ENCODE peak calls at places on chromosomes 16 and 17, in six cellular contexts. One of them, this sample, is unnamed.
A peak's percentile ranks its signal among the peaks of the same experiment; 100 is the strongest.

GRCh38 chr16:66687906-66688625 is 8.5 kb downstream of the CMTM4 start:
- DNase-seq in IMR-90: no peak
- DNase-seq in H1: no peak
- DNase-seq in HepG2: peak; percentile 52
- DNase-seq in SK-N-SH: no peak
- DNase-seq in GM12878: no peak
- DNase-seq in this sample: no peak

GRCh38 chr16:3643095-3643730 is 11.3 kb upstream of the DNASE1 start:
- DNase-seq in IMR-90: no peak
- DNase-seq in H1: peak; percentile 43
- DNase-seq in HepG2: no peak
- DNase-seq in SK-N-SH: peak; percentile 39
- DNase-seq in GM12878: no peak
- DNase-seq in this sample: peak; percentile 15

GRCh38 chr16:4913774-4914525 is 23.0 kb downstream of the PPL start:
- DNase-seq in IMR-90: no peak
- DNase-seq in H1: no peak
- DNase-seq in HepG2: no peak
- DNase-seq in SK-N-SH: no peak
- DNase-seq in GM12878: no peak
- DNase-seq in this sample: no peak

GRCh38 chr16:11249233-11250061 is 6.6 kb downstream of the SOCS1 start:
- DNase-seq in IMR-90: peak; percentile 38
- DNase-seq in H1: no peak
- DNase-seq in HepG2: no peak
- DNase-seq in SK-N-SH: no peak
- DNase-seq in GM12878: no peak
- DNase-seq in this sample: no peak

GRCh38 chr17:50661795-50662391 is 27.2 kb downstream of the ABCC3 start:
- DNase-seq in IMR-90: peak; percentile 93
- DNase-seq in H1: no peak
- DNase-seq in HepG2: peak; percentile 93
- DNase-seq in SK-N-SH: peak; percentile 73
- DNase-seq in GM12878: no peak
- DNase-seq in this sample: peak; percentile 88

GRCh38 chr17:46028969-46029565 is 30.0 kb downstream of the STH start:
- DNase-seq in IMR-90: no peak
- DNase-seq in H1: no peak
- DNase-seq in HepG2: no peak
- DNase-seq in SK-N-SH: no peak
- DNase-seq in GM12878: no peak
- DNase-seq in this sample: no peak

GRCh38 chr16:46972971-46973456 is 460 bp downstream of the DNAJA2 start:
- DNase-seq in IMR-90: no peak
- DNase-seq in H1: peak; percentile 55
- DNase-seq in HepG2: peak; percentile 36
- DNase-seq in SK-N-SH: peak; percentile 72
- DNase-seq in GM12878: no peak
- DNase-seq in this sample: peak; percentile 70

GRCh38 chr16:9154576-9155410 is 63.3 kb downstream of the HAPSTR1 start:
- DNase-seq in IMR-90: peak; percentile 9
- DNase-seq in H1: no peak
- DNase-seq in HepG2: no peak
- DNase-seq in SK-N-SH: no peak
- DNase-seq in GM12878: no peak
- DNase-seq in this sample: no peak

GRCh38 chr17:69335018-69335417 is 8.1 kb upstream of the ABCA5 start:
- DNase-seq in IMR-90: peak; percentile 60
- DNase-seq in H1: no peak
- DNase-seq in HepG2: peak; percentile 46
- DNase-seq in SK-N-SH: peak; percentile 36
- DNase-seq in GM12878: no peak
- DNase-seq in this sample: peak; percentile 12

GRCh38 chr16:56643080-56643778 is 4.8 kb downstream of the MT1A start:
- DNase-seq in IMR-90: no peak
- DNase-seq in H1: peak; percentile 67
- DNase-seq in HepG2: peak; percentile 39
- DNase-seq in SK-N-SH: no peak
- DNase-seq in GM12878: no peak
- DNase-seq in this sample: peak; percentile 59

GRCh38 chr16:89657442-89658220 is at the start of the genes CHMP1A and SPATA33:
- DNase-seq in IMR-90: peak; percentile 81
- DNase-seq in H1: peak; percentile 97
- DNase-seq in HepG2: peak; percentile 78
- DNase-seq in SK-N-SH: peak; percentile 99
- DNase-seq in GM12878: peak; percentile 45
- DNase-seq in this sample: peak; percentile 93

GRCh38 chr16:5845046-5845445 is 747.5 kb upstream of the EEF2KMT start:
- DNase-seq in IMR-90: no peak
- DNase-seq in H1: no peak
- DNase-seq in HepG2: no peak
- DNase-seq in SK-N-SH: no peak
- DNase-seq in GM12878: no peak
- DNase-seq in this sample: no peak

GRCh38 chr16:52497067-52497816 is 49.7 kb downstream of the TOX3 start:
- DNase-seq in IMR-90: no peak
- DNase-seq in H1: no peak
- DNase-seq in HepG2: peak; percentile 71
- DNase-seq in SK-N-SH: peak; percentile 27
- DNase-seq in GM12878: no peak
- DNase-seq in this sample: no peak

GRCh38 chr16:83887088-83887487 is 11.8 kb upstream of the MLYCD start:
- DNase-seq in IMR-90: no peak
- DNase-seq in H1: no peak
- DNase-seq in HepG2: no peak
- DNase-seq in SK-N-SH: no peak
- DNase-seq in GM12878: no peak
- DNase-seq in this sample: peak; percentile 23

GRCh38 chr17:61874075-61874474 is 10.7 kb upstream of the BRIP1 start:
- DNase-seq in IMR-90: no peak
- DNase-seq in H1: no peak
- DNase-seq in HepG2: no peak
- DNase-seq in SK-N-SH: no peak
- DNase-seq in GM12878: no peak
- DNase-seq in this sample: no peak

GRCh38 chr16:88871730-88872416 is 5.4 kb upstream of the PABPN1L start:
- DNase-seq in IMR-90: no peak
- DNase-seq in H1: no peak
- DNase-seq in HepG2: no peak
- DNase-seq in SK-N-SH: no peak
- DNase-seq in GM12878: no peak
- DNase-seq in this sample: no peak

GRCh38 chr17:56948491-56948890 is 12.4 kb downstream of the COIL start:
- DNase-seq in IMR-90: peak; percentile 28
- DNase-seq in H1: no peak
- DNase-seq in HepG2: no peak
- DNase-seq in SK-N-SH: no peak
- DNase-seq in GM12878: no peak
- DNase-seq in this sample: no peak

GRCh38 chr16:20300312-20301097 is 26.8 kb downstream of the GP2 start:
- DNase-seq in IMR-90: peak; percentile 41
- DNase-seq in H1: peak; percentile 72
- DNase-seq in HepG2: peak; percentile 71
- DNase-seq in SK-N-SH: peak; percentile 67
- DNase-seq in GM12878: peak; percentile 46
- DNase-seq in this sample: peak; percentile 70

GRCh38 chr17:69480197-69480596 is 65.7 kb downstream of the MAP2K6 start:
- DNase-seq in IMR-90: no peak
- DNase-seq in H1: no peak
- DNase-seq in HepG2: no peak
- DNase-seq in SK-N-SH: no peak
- DNase-seq in GM12878: no peak
- DNase-seq in this sample: no peak

GRCh38 chr17:33927732-33928133 is 327.4 kb upstream of the CCL2 start:
- DNase-seq in IMR-90: peak; percentile 29
- DNase-seq in H1: no peak
- DNase-seq in HepG2: no peak
- DNase-seq in SK-N-SH: peak; percentile 39
- DNase-seq in GM12878: no peak
- DNase-seq in this sample: peak; percentile 57

GRCh38 chr17:38796451-38796850 is 2.9 kb downstream of the PIP4K2B start:
- DNase-seq in IMR-90: no peak
- DNase-seq in H1: no peak
- DNase-seq in HepG2: no peak
- DNase-seq in SK-N-SH: no peak
- DNase-seq in GM12878: no peak
- DNase-seq in this sample: no peak

GRCh38 chr17:38797091-38797490 is 2.3 kb downstream of the PIP4K2B start:
- DNase-seq in IMR-90: peak; percentile 55
- DNase-seq in H1: no peak
- DNase-seq in HepG2: no peak
- DNase-seq in SK-N-SH: no peak
- DNase-seq in GM12878: no peak
- DNase-seq in this sample: no peak

GRCh38 chr17:38798614-38799500 is 499 bp downstream of the PIP4K2B start:
- DNase-seq in IMR-90: peak; percentile 35
- DNase-seq in H1: no peak
- DNase-seq in HepG2: peak; percentile 27
- DNase-seq in SK-N-SH: peak; percentile 78
- DNase-seq in GM12878: no peak
- DNase-seq in this sample: peak; percentile 82

GRCh38 chr17:38799501-38800236 is at the start of gene PIP4K2B:
- DNase-seq in IMR-90: peak; percentile 98
- DNase-seq in H1: peak; percentile 96
- DNase-seq in HepG2: peak; percentile 98
- DNase-seq in SK-N-SH: peak; percentile 99
- DNase-seq in GM12878: peak; percentile 91
- DNase-seq in this sample: peak; percentile 98

GRCh38 chr17:38797828-38798227 is 1.5 kb downstream of the PIP4K2B start:
- DNase-seq in IMR-90: peak; percentile 18
- DNase-seq in H1: no peak
- DNase-seq in HepG2: no peak
- DNase-seq in SK-N-SH: no peak
- DNase-seq in GM12878: no peak
- DNase-seq in this sample: no peak
- H3K36me3 ChIP-seq in IMR-90: peaks cover 21% of the 10 kb centered on the region
- H3K36me3 ChIP-seq in H1: peaks cover 11% of the 10 kb centered on the region
- H3K36me3 ChIP-seq in HepG2: peaks cover 9% of the 10 kb centered on the region
- H3K36me3 ChIP-seq in SK-N-SH: peaks cover 43% of the 10 kb centered on the region
- H3K36me3 ChIP-seq in GM12878: peaks cover 7% of the 10 kb centered on the region
- H3K36me3 ChIP-seq in this sample: peaks cover 42% of the 10 kb centered on the region

DNA sequence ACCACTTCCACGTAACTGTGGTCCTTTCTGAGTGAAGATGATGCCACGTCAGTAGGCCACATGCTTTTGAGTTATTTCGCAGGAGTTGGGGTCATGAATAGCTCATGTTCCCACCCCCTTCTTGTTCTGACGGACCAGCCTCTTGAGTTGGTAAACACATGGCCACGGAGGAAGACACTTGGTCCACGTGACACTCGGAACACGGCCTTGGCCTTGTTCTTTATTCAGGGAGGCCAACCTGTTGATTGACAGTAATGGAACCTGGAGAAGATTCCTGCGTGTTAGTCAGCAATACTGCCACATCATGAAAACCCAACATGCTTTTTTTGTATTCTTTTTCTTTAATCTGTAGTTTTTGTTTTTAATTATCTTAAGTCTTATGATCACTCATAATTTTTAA is 56.3 kb downstream of the SEC14L1 start:
- DNase-seq in IMR-90: no peak
- DNase-seq in H1: no peak
- DNase-seq in HepG2: no peak
- DNase-seq in SK-N-SH: no peak
- DNase-seq in GM12878: no peak
- DNase-seq in this sample: no peak
- TF ChIP-seq USF2 in IMR-90: no peak
- TF ChIP-seq USF2 in H1: no peak
- TF ChIP-seq USF2 in HepG2: no peak
- TF ChIP-seq USF2 in SK-N-SH: no peak
- TF ChIP-seq USF2 in GM12878: no peak
- TF ChIP-seq USF2 in this sample: no peak

GRCh38 chr17:63706346-63707102 is 6.6 kb upstream of the LIMD2 start:
- DNase-seq in IMR-90: no peak
- DNase-seq in H1: no peak
- DNase-seq in HepG2: no peak
- DNase-seq in SK-N-SH: no peak
- DNase-seq in GM12878: no peak
- DNase-seq in this sample: no peak
- H3K36me3 ChIP-seq in IMR-90: peaks cover 49% of the 10 kb centered on the region
- H3K36me3 ChIP-seq in H1: peaks cover 6% of the 10 kb centered on the region
- H3K36me3 ChIP-seq in HepG2: peaks cover 7% of the 10 kb centered on the region
- H3K36me3 ChIP-seq in SK-N-SH: peaks cover 21% of the 10 kb centered on the region
- H3K36me3 ChIP-seq in GM12878: peaks cover 14% of the 10 kb centered on the region
- H3K36me3 ChIP-seq in this sample: peaks cover 30% of the 10 kb centered on the region

DNA sequence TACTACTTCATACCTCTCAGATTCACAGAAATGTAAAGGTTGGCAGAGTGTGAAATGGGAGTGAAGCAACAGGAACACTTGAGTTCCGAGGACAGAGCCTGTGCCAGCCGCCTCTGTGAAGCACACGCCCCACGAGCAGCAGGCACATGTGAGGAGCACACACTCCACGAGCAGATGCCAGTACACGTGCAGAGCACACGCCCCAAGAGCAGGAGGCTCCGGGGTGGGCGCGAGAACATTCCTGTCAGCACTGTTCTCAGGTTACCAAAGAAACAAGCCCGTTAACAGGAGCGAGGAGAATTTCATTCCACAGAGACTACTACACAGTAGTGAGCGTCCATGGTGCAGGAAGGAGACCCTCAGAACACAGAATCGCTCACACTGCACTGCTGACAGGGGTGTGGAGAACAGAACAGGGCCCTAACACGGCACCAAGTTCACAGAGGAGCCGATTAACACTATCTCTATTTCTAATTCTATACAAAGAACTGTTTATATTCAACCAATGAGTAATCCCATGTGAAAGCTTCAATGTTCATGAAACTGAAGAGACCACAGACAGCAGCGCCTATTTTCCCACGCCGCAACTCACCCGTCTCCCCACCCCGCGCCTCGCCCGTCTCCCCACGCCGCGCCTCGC is 40.1 kb downstream of the KLHDC4 start:
- DNase-seq in IMR-90: peak; percentile 74
- DNase-seq in H1: no peak
- DNase-seq in HepG2: no peak
- DNase-seq in SK-N-SH: no peak
- DNase-seq in GM12878: no peak
- DNase-seq in this sample: no peak
- TF ChIP-seq USF2 in IMR-90: peak; percentile 12
- TF ChIP-seq USF2 in H1: no peak
- TF ChIP-seq USF2 in HepG2: no peak
- TF ChIP-seq USF2 in SK-N-SH: no peak
- TF ChIP-seq USF2 in GM12878: no peak
- TF ChIP-seq USF2 in this sample: no peak

GRCh38 chr16:72242757-72243156 is 70.8 kb upstream of the PMFBP1 start:
- DNase-seq in IMR-90: no peak
- DNase-seq in H1: no peak
- DNase-seq in HepG2: no peak
- DNase-seq in SK-N-SH: no peak
- DNase-seq in GM12878: no peak
- DNase-seq in this sample: no peak
- H3K36me3 ChIP-seq in IMR-90: no peaks in the 10 kb centered on the region
- H3K36me3 ChIP-seq in H1: no peaks in the 10 kb centered on the region
- H3K36me3 ChIP-seq in HepG2: no peaks in the 10 kb centered on the region
- H3K36me3 ChIP-seq in SK-N-SH: no peaks in the 10 kb centered on the region
- H3K36me3 ChIP-seq in GM12878: no peaks in the 10 kb centered on the region
- H3K36me3 ChIP-seq in this sample: no peaks in the 10 kb centered on the region

DNA sequence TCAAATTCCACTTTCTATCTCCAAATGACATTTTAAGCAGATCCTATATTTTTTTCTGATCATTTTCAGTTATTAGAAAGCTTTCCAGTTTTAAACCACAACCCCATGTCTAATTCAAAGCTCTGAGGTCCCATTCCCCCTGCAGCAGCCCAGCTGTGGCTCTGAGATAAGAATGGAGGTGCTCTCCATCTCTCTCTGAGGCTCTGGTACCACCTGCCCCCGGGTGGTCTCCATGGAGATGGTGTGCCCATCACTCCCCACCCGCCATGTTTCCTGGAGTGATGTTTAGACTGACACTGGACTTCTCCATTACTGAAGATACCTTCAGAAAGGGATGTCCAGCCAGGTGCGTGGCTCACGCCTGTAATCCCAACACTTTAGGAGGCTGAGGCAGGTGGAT is 68.1 kb upstream of the SEC14L1 start:
- DNase-seq in IMR-90: no peak
- DNase-seq in H1: no peak
- DNase-seq in HepG2: no peak
- DNase-seq in SK-N-SH: no peak
- DNase-seq in GM12878: no peak
- DNase-seq in this sample: peak; percentile 89
- TF ChIP-seq USF2 in IMR-90: no peak
- TF ChIP-seq USF2 in H1: no peak
- TF ChIP-seq USF2 in HepG2: no peak
- TF ChIP-seq USF2 in SK-N-SH: no peak
- TF ChIP-seq USF2 in GM12878: no peak
- TF ChIP-seq USF2 in this sample: no peak